ENCODE peak calls at places on chromosome 10, in nine cellular contexts. V is uterus, C is ascending aorta, H is hepatocyte, U is neuronal stem cell, S is fibroblast of lung, N is transverse colon, F is kidney, E is psoas muscle. Y is an unnamed sample.

GRCh38 chr10:53387546-53387945 is 615.0 kb upstream of the MBL2 start:
- DNase-seq in H (no peak), E (no peak), V (no peak), U (no peak), S (no peak), N (no peak), F (no peak), C (no peak), Y (no peak)

GRCh38 chr10:76026931-76027330 is 595.5 kb downstream of the LRMDA start:
- DNase-seq in F (no peak), H (no peak), S (no peak), V (no peak), E (no peak), C (no peak), N (no peak), U (no peak), Y (no peak)

GRCh38 chr10:47311193-47311899 is 10.9 kb upstream of the GDF2 start:
- DNase-seq in H (no peak), F (peak), E (peak), V (peak), U (no peak), S (no peak), C (no peak), N (peak), Y (no peak)

GRCh38 chr10:89221919-89222318 is 14.8 kb upstream of the CH25H start:
- DNase-seq in E (no peak), F (no peak), C (no peak), U (no peak), S (no peak), N (no peak), V (no peak), H (no peak), Y (no peak)

GRCh38 chr10:126294451-126294850 is 93.8 kb downstream of the ADAM12 start:
- DNase-seq in C (no peak), S (no peak), U (no peak), F (no peak), V (no peak), E (no peak), N (no peak), H (peak), Y (no peak)

GRCh38 chr10:77383861-77384553 is 253.6 kb downstream of the KCNMA1 start:
- DNase-seq in C (peak), V (no peak), N (no peak), U (no peak), E (no peak), H (no peak), S (no peak), F (no peak), Y (no peak)

GRCh38 chr10:106956216-106956915 is 208.1 kb downstream of the SORCS1 start:
- DNase-seq in V (no peak), F (no peak), N (no peak), C (no peak), E (no peak), U (no peak), H (no peak), S (no peak), Y (no peak)

GRCh38 chr10:103890194-103890658 is 27.8 kb downstream of the STN1 start:
- DNase-seq in S (no peak), U (no peak), E (no peak), F (peak), N (peak), V (no peak), C (no peak), H (peak), Y (peak)

GRCh38 chr10:33723181-33723580 is 388.7 kb upstream of the NRP1 start:
- DNase-seq in H (no peak), C (no peak), N (no peak), E (no peak), U (no peak), S (no peak), F (no peak), V (no peak), Y (no peak)

GRCh38 chr10:89591796-89592271 is 53.2 kb downstream of the PANK1 start:
- DNase-seq in U (no peak), N (no peak), F (no peak), E (no peak), S (peak), V (peak), C (no peak), H (peak), Y (no peak)

GRCh38 chr10:83881647-83882046 is 257.7 kb upstream of the GHITM start:
- DNase-seq in S (no peak), E (no peak), C (no peak), N (no peak), H (no peak), F (no peak), V (no peak), U (no peak), Y (no peak)

GRCh38 chr10:76428541-76429330 is 997.3 kb downstream of the LRMDA start:
- DNase-seq in V (no peak), N (no peak), U (no peak), C (no peak), E (no peak), F (no peak), S (peak), H (peak), Y (no peak)

GRCh38 chr10:102642553-102643345 is 1.5 kb upstream of the TRIM8 start:
- DNase-seq in N (peak), S (peak), V (peak), H (peak), C (peak), U (peak), E (peak), F (peak), Y (no peak)

GRCh38 chr10:95121904-95122303 is 52.6 kb upstream of the CYP2C8 start:
- DNase-seq in F (no peak), C (no peak), E (no peak), N (no peak), S (peak), H (peak), U (no peak), V (no peak), Y (no peak)

GRCh38 chr10:110002801-110003523 is 4.8 kb upstream of the ADD3 start:
- DNase-seq in F (no peak), H (no peak), C (no peak), E (no peak), S (no peak), N (peak), V (no peak), U (no peak), Y (no peak)

GRCh38 chr10:118870467-118871243 is 115.9 kb upstream of the CACUL1 start:
- DNase-seq in N (no peak), H (peak), V (peak), E (no peak), S (peak), U (no peak), C (no peak), F (peak), Y (peak)

GRCh38 chr10:132518572-132519381 is 18.8 kb upstream of the INPP5A start:
- DNase-seq in N (peak), F (peak), S (no peak), U (no peak), C (peak), H (peak), E (peak), V (peak), Y (peak)

GRCh38 chr10:48804740-48805182 is 120.1 kb downstream of the WDFY4 start:
- DNase-seq in N (no peak), F (no peak), H (peak), S (no peak), E (no peak), V (no peak), U (no peak), C (no peak), Y (no peak)

GRCh38 chr10:17229016-17229716 is 1.1 kb downstream of the VIM start:
- DNase-seq in U (peak), S (peak), C (peak), E (peak), V (peak), F (peak), N (peak), H (peak), Y (peak)

GRCh38 chr10:12605580-12606405 is 256.4 kb downstream of the CAMK1D start:
- DNase-seq in U (no peak), F (peak), C (peak), S (peak), H (peak), N (peak), E (peak), V (peak), Y (no peak)

GRCh38 chr10:22316286-22317120 is at the start of gene COMMD3:
- DNase-seq in E (peak), H (peak), F (peak), N (peak), S (peak), V (peak), C (peak), U (peak), Y (peak)

GRCh38 chr10:80518807-80519360 is 18.8 kb upstream of the SH2D4B start:
- DNase-seq in E (peak), F (peak), H (no peak), S (no peak), V (no peak), C (no peak), N (no peak), U (no peak), Y (no peak)

GRCh38 chr10:65142641-65143435 is 1621.6 kb downstream of the REEP3 start:
- DNase-seq in E (no peak), V (no peak), S (no peak), U (no peak), N (no peak), C (no peak), H (no peak), F (no peak), Y (no peak)

GRCh38 chr10:129968937-129969527 is 5.0 kb upstream of the EBF3 start:
- DNase-seq in U (peak), V (peak), H (peak), F (no peak), E (peak), C (no peak), N (no peak), S (no peak), Y (no peak)

GRCh38 chr10:102632394-102633062 is 11.8 kb upstream of the TRIM8 start:
- DNase-seq in U (no peak), H (peak), N (no peak), E (peak), C (no peak), F (peak), S (peak), V (peak), Y (no peak)

GRCh38 chr10:124820121-124820520 is 18.5 kb downstream of the ABRAXAS2 start:
- DNase-seq in V (no peak), E (no peak), S (no peak), H (no peak), N (no peak), C (no peak), F (no peak), U (no peak), Y (no peak)

GRCh38 chr10:110168601-110169481 is 38.6 kb upstream of the MXI1 start:
- DNase-seq in F (no peak), H (peak), N (no peak), S (no peak), V (no peak), C (no peak), U (no peak), E (no peak), Y (no peak)

GRCh38 chr10:120387326-120387725 is 69.7 kb upstream of the PLPP4 start:
- DNase-seq in F (no peak), U (no peak), V (no peak), N (no peak), C (no peak), H (no peak), E (no peak), S (no peak), Y (no peak)

GRCh38 chr10:127774771-127775559 is 38.0 kb downstream of the FOXI2 start:
- DNase-seq in F (no peak), S (no peak), N (no peak), E (no peak), U (no peak), H (no peak), C (no peak), V (no peak), Y (no peak)

GRCh38 chr10:6348091-6348862 is 145.5 kb downstream of the PFKFB3 start:
- DNase-seq in C (peak), S (no peak), N (peak), V (no peak), H (no peak), F (peak), E (peak), U (no peak), Y (no peak)

GRCh38 chr10:91589015-91589655 is 43.7 kb downstream of the PPP1R3C start:
- DNase-seq in E (peak), C (peak), H (no peak), F (no peak), U (no peak), S (peak), V (peak), N (no peak), Y (no peak)

DNA sequence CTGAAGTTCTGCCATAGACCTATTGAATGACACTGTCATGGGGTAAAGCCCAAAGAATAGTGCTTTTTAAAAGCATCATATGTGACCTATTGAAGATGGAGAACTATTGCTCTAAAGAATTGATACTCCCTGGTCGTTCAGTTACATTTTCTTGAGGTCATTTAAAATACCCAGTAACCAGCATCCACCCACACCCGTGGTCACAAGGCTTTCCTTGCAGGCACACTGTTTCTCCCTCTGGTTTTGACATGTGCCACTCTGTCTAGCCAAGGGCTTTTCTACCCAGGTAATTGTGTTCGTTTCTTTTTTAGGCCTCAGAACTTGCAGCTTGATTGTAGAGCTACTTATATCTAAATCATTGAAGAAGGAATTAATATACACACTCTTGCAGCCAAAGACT is 68.3 kb upstream of the LYZL2 start:
- DNase-seq in N (no peak), U (no peak), F (no peak), E (no peak), V (no peak), S (no peak), C (no peak), H (no peak), Y (no peak)
- H3K27ac ChIP-seq in N (no peak), U (no peak), F (no peak), E (no peak), V (no peak), S (no peak), C (no peak), H (no peak), Y (no peak)

GRCh38 chr10:68424454-68425014 is 17.5 kb upstream of the RUFY2 start:
- DNase-seq in N (no peak), S (no peak), E (no peak), F (no peak), H (no peak), C (no peak), V (no peak), U (no peak), Y (no peak)

GRCh38 chr10:68428396-68428795 is 21.3 kb upstream of the RUFY2 start:
- DNase-seq in V (no peak), C (no peak), E (no peak), F (no peak), U (no peak), S (peak), N (no peak), H (no peak), Y (no peak)

GRCh38 chr10:68419376-68419775 is 12.3 kb upstream of the RUFY2 start:
- DNase-seq in S (no peak), H (no peak), F (no peak), C (no peak), N (no peak), V (no peak), U (no peak), E (no peak), Y (no peak)

GRCh38 chr10:68423522-68423921 is 16.4 kb upstream of the RUFY2 start:
- DNase-seq in S (no peak), U (no peak), N (no peak), F (no peak), H (no peak), E (no peak), V (no peak), C (no peak), Y (no peak)
- H3K27ac ChIP-seq in S (no peak), U (no peak), N (no peak), F (no peak), H (no peak), E (no peak), V (no peak), C (no peak), Y (no peak)

DNA sequence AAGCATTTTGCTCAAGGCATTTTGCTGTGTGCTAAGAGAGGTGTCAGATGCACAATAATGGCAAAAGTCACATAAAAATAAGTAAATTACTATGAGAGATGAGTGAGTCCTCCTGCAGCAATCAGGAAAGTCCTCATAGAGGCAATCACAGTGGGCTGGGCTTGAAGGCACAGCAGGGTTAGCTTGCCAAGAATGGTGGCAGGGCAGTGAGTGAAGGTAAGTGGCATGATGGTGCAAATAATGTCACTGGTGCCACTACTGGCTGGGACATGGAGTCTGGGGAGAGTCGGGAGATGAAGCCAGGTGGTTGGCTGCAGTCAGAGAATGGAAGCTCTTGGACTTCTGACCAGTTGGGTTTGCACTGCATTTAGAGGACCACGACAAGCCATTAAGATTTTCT is 244.3 kb downstream of the PTEN start:
- DNase-seq in C (no peak), E (no peak), N (no peak), S (no peak), U (no peak), H (no peak), F (no peak), V (no peak), Y (no peak)
- H3K27ac ChIP-seq in C (no peak), E (peak), N (no peak), S (no peak), U (no peak), H (no peak), F (no peak), V (no peak), Y (no peak)

GRCh38 chr10:100911472-100911871 is 1.3 kb upstream of the SLF2 start:
- DNase-seq in C (no peak), S (no peak), V (no peak), F (no peak), H (no peak), N (no peak), E (no peak), U (no peak), Y (no peak)
- H3K27ac ChIP-seq in C (no peak), S (no peak), V (peak), F (no peak), H (peak), N (peak), E (peak), U (no peak), Y (no peak)

DNA sequence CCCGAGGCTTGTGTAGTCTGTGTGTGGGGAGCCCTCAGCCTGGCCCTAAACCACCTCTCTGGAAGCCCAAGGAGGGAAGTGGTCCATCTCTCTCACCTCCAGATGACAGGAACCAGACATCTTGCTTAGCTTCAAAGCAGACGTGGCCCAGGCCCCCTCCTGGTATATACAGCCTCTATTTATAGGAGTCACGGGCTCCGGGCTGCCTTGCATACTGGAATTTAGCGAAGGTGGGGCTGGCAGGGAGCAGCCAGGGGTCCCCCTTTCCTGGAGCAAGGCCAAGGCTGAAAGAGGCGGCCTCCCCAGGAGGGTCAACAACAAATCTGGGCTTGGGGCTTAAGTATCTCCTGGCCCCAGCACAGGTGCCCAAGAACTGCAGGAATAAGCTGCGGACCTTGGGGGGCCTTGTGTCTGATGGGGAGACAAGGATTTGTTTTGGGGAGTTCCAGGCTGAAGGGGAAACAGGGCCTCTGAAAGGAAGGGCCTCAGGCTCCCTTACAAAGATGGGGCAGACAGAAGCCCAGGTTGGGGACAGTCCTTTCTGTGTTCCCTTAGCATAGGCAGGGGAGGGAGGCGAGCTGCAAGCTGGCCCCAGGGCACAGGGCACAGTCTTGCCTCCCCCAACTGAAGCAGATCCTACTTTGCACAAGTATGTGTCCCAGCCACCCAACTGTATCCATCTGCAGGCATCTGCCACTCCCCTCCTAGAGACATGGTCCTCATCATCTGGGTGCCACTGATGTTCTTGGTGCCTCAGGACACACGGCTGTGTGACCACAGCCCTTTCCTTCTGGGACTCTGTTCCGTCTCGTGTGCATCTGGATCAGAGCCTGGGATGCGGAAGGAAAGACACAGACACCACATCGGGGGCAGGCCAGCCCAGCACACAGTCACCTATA is 11.9 kb downstream of the ZCCHC24 start:
- DNase-seq in C (no peak), F (no peak), V (no peak), S (no peak), U (no peak), N (peak), E (no peak), H (peak), Y (peak)
- H3K27ac ChIP-seq in C (peak), F (no peak), V (peak), S (peak), U (no peak), N (peak), E (peak), H (peak), Y (no peak)

DNA sequence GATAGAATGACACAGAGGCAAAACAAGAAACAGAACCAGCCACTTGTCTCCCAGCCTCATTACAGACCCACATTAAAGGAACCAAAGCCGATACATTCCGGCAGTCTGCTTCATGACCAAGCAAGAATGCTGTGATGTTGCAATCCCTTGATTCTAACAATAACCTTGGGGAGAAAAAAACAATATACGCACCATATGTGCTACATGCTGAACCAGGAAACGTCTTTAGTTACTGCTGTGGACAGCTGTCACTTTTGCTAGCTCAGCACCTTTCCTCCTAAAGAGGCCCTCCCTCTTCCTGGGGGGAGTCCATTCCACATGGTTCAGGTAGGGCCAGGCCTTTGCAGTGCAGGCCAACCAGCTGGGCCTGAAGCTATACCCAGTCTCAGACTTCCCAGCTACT is 79.1 kb downstream of the PRTFDC1 start:
- DNase-seq in E (no peak), U (no peak), N (no peak), S (peak), F (no peak), H (peak), C (peak), V (no peak), Y (no peak)
- H3K27ac ChIP-seq in E (peak), U (no peak), N (no peak), S (peak), F (no peak), H (peak), C (peak), V (peak), Y (peak)

Y was measured in RWPE2.